ENCODE peak calls at places on chromosomes 5 and 9, in nine cellular contexts. E is GM12865, R is kidney epithelial cell, N is H7, S is psoas muscle, I is adipocyte, L is stomach, F is fibroblast of the aortic adventitia, J is Caco-2. M is an unnamed sample.

GRCh38 chr5:59673438-59674058 is 220.0 kb downstream of the PDE4D start:
- DNase-seq in L (no peak), N (peak; percentile 18), I (peak; percentile 82), E (peak; percentile 53), J (peak; percentile 52), S (no peak), R (no peak), F (peak; percentile 65), M (peak; percentile 28)

GRCh38 chr9:99419099-99419498 is 197.0 kb downstream of the SEC61B start:
- DNase-seq in I (no peak), J (no peak), R (no peak), S (no peak), L (no peak), N (no peak), E (no peak), F (peak; percentile 70), M (no peak)

GRCh38 chr5:59503223-59503622 is 390.3 kb downstream of the PDE4D start:
- DNase-seq in L (no peak), I (no peak), E (no peak), F (no peak), J (no peak), S (no peak), R (no peak), N (no peak), M (no peak)

GRCh38 chr5:1735320-1735970 is 64.2 kb downstream of the MRPL36 start:
- DNase-seq in F (no peak), R (no peak), E (no peak), N (no peak), I (no peak), L (peak; percentile 24), J (no peak), S (no peak), M (no peak)

GRCh38 chr5:848671-849111 is 2.1 kb downstream of the ZDHHC11 start:
- DNase-seq in R (no peak), F (no peak), L (no peak), S (peak; percentile 11), I (no peak), J (no peak), E (no peak), N (no peak), M (no peak)

GRCh38 chr5:113513384-113514262 is at the start of gene YTHDC2:
- DNase-seq in L (peak; percentile 86), S (peak; percentile 89), F (peak; percentile 77), I (peak; percentile 94), J (peak; percentile 90), N (peak; percentile 79), R (peak; percentile 10), E (peak; percentile 89), M (peak; percentile 77)

GRCh38 chr5:97163360-97163764 is 19.7 kb downstream of the RIOK2 start:
- DNase-seq in L (no peak), N (no peak), F (peak; percentile 47), J (no peak), S (no peak), E (no peak), I (peak; percentile 62), R (no peak), M (peak; percentile 29)

GRCh38 chr5:108345541-108346171 is 36.2 kb downstream of the FBXL17 start:
- DNase-seq in N (no peak), J (peak; percentile 30), L (no peak), I (peak; percentile 80), F (peak; percentile 69), R (no peak), S (no peak), E (peak; percentile 42), M (peak; percentile 46)

GRCh38 chr9:133727876-133728441 is 10.2 kb downstream of the SARDH start:
- DNase-seq in L (peak; percentile 20), J (no peak), F (no peak), E (no peak), N (peak; percentile 60), R (no peak), I (no peak), S (no peak), M (no peak)

GRCh38 chr9:35236692-35237091 is 74.9 kb downstream of the UNC13B start:
- DNase-seq in J (peak; percentile 16), I (no peak), F (no peak), N (no peak), E (no peak), L (no peak), R (no peak), S (no peak), M (no peak)

GRCh38 chr9:137694962-137695875 is 76.4 kb downstream of the EHMT1 start:
- DNase-seq in R (no peak), F (peak; percentile 22), E (no peak), N (peak; percentile 94), J (peak; percentile 64), S (peak; percentile 51), L (peak; percentile 68), I (no peak), M (no peak)

GRCh38 chr9:131382850-131383729 is 10.8 kb upstream of the PRRC2B start:
- DNase-seq in L (peak; percentile 77), J (peak; percentile 57), S (peak; percentile 49), R (peak; percentile 76), N (peak; percentile 82), I (peak; percentile 83), E (no peak), F (peak; percentile 75), M (no peak)

GRCh38 chr5:7251127-7251526 is 144.8 kb upstream of the ADCY2 start:
- DNase-seq in J (no peak), S (no peak), I (no peak), R (no peak), L (no peak), N (no peak), F (no peak), E (no peak), M (no peak)

GRCh38 chr5:100595812-100596173 is 60.6 kb downstream of the FAM174A start:
- DNase-seq in L (no peak), N (no peak), S (no peak), F (no peak), J (no peak), E (no peak), I (no peak), R (no peak), M (no peak)

GRCh38 chr9:134174073-134174449 is 9.7 kb upstream of the RNU6ATAC start:
- DNase-seq in N (no peak), I (no peak), J (no peak), L (no peak), F (no peak), S (no peak), E (no peak), R (no peak), M (no peak)

GRCh38 chr5:54742417-54742889 is 224.9 kb downstream of the SNX18 start:
- DNase-seq in E (no peak), R (peak; percentile 10), L (peak; percentile 89), S (no peak), F (peak; percentile 86), J (peak; percentile 41), N (peak; percentile 21), I (peak; percentile 77), M (no peak)

GRCh38 chr9:137611623-137612609 is 6.4 kb downstream of the ARRDC1 start:
- DNase-seq in R (peak; percentile 88), E (no peak), L (peak; percentile 97), I (peak; percentile 72), N (peak; percentile 73), J (peak; percentile 92), F (peak; percentile 76), S (peak; percentile 52), M (no peak)

GRCh38 chr5:54655266-54655665 is 137.7 kb downstream of the SNX18 start:
- DNase-seq in N (no peak), F (no peak), L (no peak), S (no peak), I (no peak), R (no peak), J (no peak), E (no peak), M (no peak)

GRCh38 chr5:5403736-5404135 is 18.7 kb upstream of the ICE1 start:
- DNase-seq in N (no peak), S (no peak), R (no peak), J (no peak), F (no peak), E (no peak), I (no peak), L (no peak), M (no peak)

GRCh38 chr5:24539625-24540024 is 105.2 kb downstream of the CDH10 start:
- DNase-seq in E (no peak), R (no peak), F (no peak), I (peak; percentile 8), L (no peak), N (no peak), S (no peak), J (no peak), M (no peak)

GRCh38 chr5:171449426-171449825 is 30.0 kb downstream of the FGF18 start:
- DNase-seq in R (no peak), I (no peak), J (no peak), N (no peak), S (no peak), E (no peak), L (no peak), F (no peak), M (no peak)

GRCh38 chr5:179963375-179963774 is 55.7 kb upstream of the TBC1D9B start:
- DNase-seq in J (no peak), R (no peak), S (no peak), L (no peak), I (no peak), F (peak; percentile 22), N (no peak), E (no peak), M (no peak)

GRCh38 chr5:39426136-39426535 is 1.4 kb upstream of the DAB2 start:
- DNase-seq in F (no peak), R (no peak), S (no peak), L (no peak), E (no peak), N (no peak), J (no peak), I (no peak), M (no peak)
- H3K4me3 ChIP-seq in F (peak overlapping the region; percentile 41), R (no peak overlapping the region), S (peak overlapping the region; percentile 72), L (no peak overlapping the region), E (no peak overlapping the region), N (no peak overlapping the region), J (no peak overlapping the region), I (peak overlapping the region; percentile 96), M (no peak overlapping the region)

DNA sequence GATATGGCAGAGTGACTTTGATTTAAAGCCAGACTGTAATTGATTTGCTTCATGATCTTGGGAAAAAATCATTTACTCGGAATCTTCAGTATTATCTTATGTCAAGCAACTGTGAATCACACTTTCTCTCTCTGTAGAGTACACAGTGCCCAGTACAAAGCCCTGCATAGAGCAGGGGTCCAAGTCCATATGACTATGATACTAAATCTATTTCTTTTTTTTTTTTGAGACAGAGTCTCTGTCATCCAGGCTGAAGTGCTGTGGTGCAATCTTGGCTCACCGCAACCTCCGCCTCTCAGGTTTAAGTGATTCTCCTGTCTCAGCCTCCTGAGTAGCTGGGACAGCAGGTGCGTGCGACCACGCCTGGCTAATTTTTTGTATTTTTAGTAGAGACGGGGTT is 194.8 kb upstream of the SEMA6A start:
- DNase-seq in J (no peak), R (no peak), F (no peak), N (no peak), L (no peak), I (no peak), E (no peak), S (no peak), M (no peak)
- H3K4me3 ChIP-seq in J (no peak overlapping the region), R (no peak overlapping the region), F (no peak overlapping the region), N (no peak overlapping the region), L (no peak overlapping the region), I (no peak overlapping the region), E (no peak overlapping the region), S (no peak overlapping the region), M (no peak overlapping the region)

GRCh38 chr9:115117999-115118470 is at the start of gene TNC:
- DNase-seq in L (peak; percentile 36), F (peak; percentile 76), E (no peak), N (peak; percentile 67), S (peak; percentile 54), R (no peak), I (peak; percentile 77), J (peak; percentile 8), M (no peak)
- H3K4me3 ChIP-seq in L (peak within 1 kb of the TSS; percentile 34), F (peak within 1 kb of the TSS; percentile 61), E (no peak within 1 kb of the TSS), N (peak within 1 kb of the TSS; percentile 33), S (peak within 1 kb of the TSS; percentile 49), R (peak within 1 kb of the TSS; percentile 40), I (peak within 1 kb of the TSS; percentile 85), J (peak within 1 kb of the TSS; percentile 27), M (no peak within 1 kb of the TSS)

GRCh38 chr5:131282235-131282634 is 18.4 kb downstream of the CDC42SE2 start:
- DNase-seq in E (no peak), N (no peak), I (no peak), L (no peak), F (no peak), J (no peak), S (no peak), R (no peak), M (no peak)
- H3K4me3 ChIP-seq in E (peak overlapping the region; percentile 56), N (no peak overlapping the region), I (no peak overlapping the region), L (no peak overlapping the region), F (no peak overlapping the region), J (peak overlapping the region; percentile 25), S (no peak overlapping the region), R (no peak overlapping the region), M (no peak overlapping the region)